ENCODE peak calls at places on chromosome 21, in eight cellular contexts. Q is osteocyte; I is stimulated activated CD8-positive, alpha-beta memory T cell treated with anti-CD3 and anti-CD28 coated beads, Interleukin-15, amount 100 ng/mL, for 4 hours; A is effector memory CD8-positive, alpha-beta T cell; Z is neural crest cell; D is HS-27A; E is astrocyte of the spinal cord; M is fibroblast of lung. H is an unnamed sample.
A peak's percentile ranks its signal among the peaks of the same experiment; 100 is the strongest.

GRCh38 chr21:41100826-41101550 is 67.0 kb upstream of the BACE2 start:
- DNase-seq in Z (no peak), D (no peak), E (no peak), I (no peak), M (no peak), A (no peak), Q (no peak), H (no peak)

GRCh38 chr21:44918581-44919033 is 2.1 kb downstream of the ITGB2 start:
- DNase-seq in M (no peak), Q (no peak), E (no peak), A (no peak), I (no peak), D (no peak), Z (no peak), H (peak; percentile 80)

GRCh38 chr21:28099296-28099695 is 893.4 kb downstream of the LTN1 start:
- DNase-seq in M (peak; percentile 23), I (no peak), Z (no peak), Q (no peak), E (no peak), D (no peak), A (no peak), H (no peak)

GRCh38 chr21:14838400-14838799 is 226.4 kb downstream of the NRIP1 start:
- DNase-seq in A (no peak), I (no peak), Q (no peak), Z (no peak), E (no peak), D (no peak), M (no peak), H (no peak)

GRCh38 chr21:44598031-44598430 is 2.4 kb upstream of the KRTAP10-7 start:
- DNase-seq in Z (no peak), I (no peak), D (no peak), A (no peak), M (peak; percentile 4), E (no peak), Q (no peak), H (peak; percentile 56)

GRCh38 chr21:31482460-31482859 is 138.4 kb upstream of the TIAM1 start:
- DNase-seq in A (no peak), Z (no peak), D (no peak), E (no peak), M (no peak), I (no peak), Q (no peak), H (no peak)

GRCh38 chr21:31343680-31344480 is at the start of gene TIAM1:
- DNase-seq in I (no peak), A (no peak), Q (no peak), D (peak; percentile 68), Z (peak; percentile 31), M (peak; percentile 88), E (peak; percentile 73), H (peak; percentile 89)

GRCh38 chr21:26194326-26194725 is 23.8 kb upstream of the APP start:
- DNase-seq in M (peak; percentile 18), D (no peak), Q (no peak), I (no peak), E (no peak), A (no peak), Z (no peak), H (no peak)

GRCh38 chr21:21232320-21232719 is 234.1 kb downstream of the NCAM2 start:
- DNase-seq in M (peak; percentile 50), D (no peak), I (no peak), A (no peak), Z (no peak), E (peak; percentile 66), Q (no peak), H (no peak)

GRCh38 chr21:36113647-36114428 is 21.0 kb upstream of the CBR3 start:
- DNase-seq in M (no peak), Q (no peak), Z (no peak), I (no peak), D (no peak), A (peak; percentile 35), E (no peak), H (no peak)

GRCh38 chr21:38223893-38224540 is 32.8 kb upstream of the KCNJ15 start:
- DNase-seq in A (no peak), Q (no peak), Z (no peak), M (peak; percentile 40), E (peak; percentile 59), D (no peak), I (no peak), H (peak; percentile 53)

GRCh38 chr21:31531967-31532366 is 127.5 kb upstream of the SOD1 start:
- DNase-seq in A (no peak), E (no peak), I (no peak), Q (no peak), M (no peak), D (no peak), Z (no peak), H (no peak)

GRCh38 chr21:36785615-36786014 is 86.7 kb downstream of the SIM2 start:
- DNase-seq in E (no peak), M (no peak), I (no peak), Z (no peak), A (no peak), Q (no peak), D (no peak), H (no peak)

GRCh38 chr21:43859747-43860214 is 5.2 kb upstream of the AGPAT3 start:
- DNase-seq in Q (no peak), A (no peak), I (no peak), M (no peak), E (no peak), D (no peak), Z (no peak), H (no peak)

GRCh38 chr21:42317341-42317741 is 2.1 kb upstream of the TFF3 start:
- DNase-seq in E (no peak), Z (no peak), I (no peak), A (no peak), M (no peak), D (no peak), Q (no peak), H (peak; percentile 59)

GRCh38 chr21:15679630-15680029 is 50.2 kb upstream of the USP25 start:
- DNase-seq in E (no peak), D (no peak), A (no peak), M (no peak), I (no peak), Z (no peak), Q (no peak), H (no peak)